ENCODE peak calls at places on chromosomes 4 and X, in nine cellular contexts. Q is endodermal cell, J is HFF-Myc, H is OCI-LY7, O is left ventricle myocardium inferior, U is bronchial epithelial cell, C is uterus, X is PC-3, T is H1. K is an unnamed sample.

GRCh38 chr4:140343303-140343702 is 30.1 kb upstream of the SCOC start:
- DNase-seq in Q (no peak), J (no peak), H (no peak), O (no peak), U (peak; percentile 61), C (no peak), X (peak; percentile 33), T (no peak), K (no peak)

GRCh38 chrX:104189862-104190261 is 23.6 kb downstream of the FAM199X start:
- DNase-seq in Q (no peak), J (no peak), H (no peak), O (no peak), U (peak; percentile 1), C (no peak), X (no peak), T (no peak), K (no peak)

GRCh38 chr4:16043820-16044554 is 39.8 kb downstream of the PROM1 start:
- DNase-seq in Q (no peak), J (no peak), H (no peak), O (no peak), U (no peak), C (peak; percentile 23), X (peak; percentile 22), T (no peak), K (no peak)

GRCh38 chr4:38371391-38371851 is 292.6 kb upstream of the KLF3 start:
- DNase-seq in Q (no peak), J (no peak), H (no peak), O (no peak), U (peak; percentile 25), C (no peak), X (peak; percentile 36), T (no peak), K (peak; percentile 54)

GRCh38 chr4:71049395-71049794 is 55.9 kb downstream of the DCK start:
- DNase-seq in Q (no peak), J (no peak), H (no peak), O (no peak), U (no peak), C (no peak), X (no peak), T (no peak), K (no peak)

GRCh38 chr4:17707671-17708070 is 73.8 kb downstream of the FAM184B start:
- DNase-seq in Q (no peak), J (no peak), H (no peak), O (no peak), U (no peak), C (no peak), X (peak; percentile 55), T (no peak), K (no peak)

GRCh38 chrX:69508610-69509009 is 4.5 kb downstream of the NALF2 start:
- DNase-seq in Q (peak; percentile 18), J (no peak), H (no peak), O (no peak), U (no peak), C (no peak), X (no peak), T (no peak), K (no peak)

GRCh38 chr4:16225139-16225538 is 1.1 kb downstream of the TAPT1 start:
- DNase-seq in Q (no peak), J (no peak), H (peak; percentile 65), O (no peak), U (peak; percentile 36), C (no peak), X (peak; percentile 10), T (no peak), K (no peak)

GRCh38 chr4:66071911-66072310 is 401.6 kb upstream of the EPHA5 start:
- DNase-seq in Q (no peak), J (no peak), H (no peak), O (no peak), U (no peak), C (no peak), X (no peak), T (no peak), K (peak; percentile 16)

GRCh38 chr4:122500852-122501501 is 44.5 kb upstream of the IL2 start:
- DNase-seq in Q (no peak), J (no peak), H (no peak), O (no peak), U (no peak), C (no peak), X (no peak), T (no peak), K (peak; percentile 31)

GRCh38 chrX:115362334-115363095 is 73.0 kb downstream of the LUZP4 start:
- DNase-seq in Q (peak; percentile 61), J (no peak), H (no peak), O (no peak), U (no peak), C (no peak), X (no peak), T (no peak), K (peak; percentile 81)

GRCh38 chr4:16772366-16772850 is 126.0 kb downstream of the LDB2 start:
- DNase-seq in Q (no peak), J (no peak), H (no peak), O (no peak), U (no peak), C (no peak), X (no peak), T (no peak), K (peak; percentile 36)

GRCh38 chrX:10156199-10157031 is at the start of gene CLCN4:
- DNase-seq in Q (peak; percentile 82), J (no peak), H (peak; percentile 65), O (peak; percentile 63), U (no peak), C (no peak), X (peak; percentile 74), T (no peak), K (peak; percentile 6)

GRCh38 chr4:23382880-23383279 is 507.0 kb downstream of the PPARGC1A start:
- DNase-seq in Q (no peak), J (no peak), H (no peak), O (no peak), U (peak; percentile 86), C (no peak), X (peak; percentile 23), T (no peak), K (no peak)

GRCh38 chr4:38461342-38461741 is 202.7 kb upstream of the KLF3 start:
- DNase-seq in Q (no peak), J (no peak), H (no peak), O (no peak), U (no peak), C (no peak), X (no peak), T (no peak), K (no peak)

GRCh38 chr4:128358231-128358902 is 70.8 kb upstream of the PGRMC2 start:
- DNase-seq in Q (no peak), J (peak; percentile 79), H (no peak), O (no peak), U (peak; percentile 52), C (no peak), X (no peak), T (no peak), K (no peak)

GRCh38 chrX:51891821-51892551 is 1.4 kb upstream of the MAGED1 start:
- DNase-seq in Q (peak; percentile 42), J (peak; percentile 53), H (peak; percentile 70), O (peak; percentile 17), U (peak; percentile 5), C (peak; percentile 58), X (no peak), T (no peak), K (peak; percentile 68)

GRCh38 chrX:129979207-129979920 is 3.1 kb upstream of the BCORL1 start:
- DNase-seq in Q (peak; percentile 60), J (no peak), H (no peak), O (no peak), U (no peak), C (peak; percentile 23), X (no peak), T (no peak), K (no peak)

GRCh38 chrX:53320543-53321215 is 39.3 kb upstream of the IQSEC2 start:
- DNase-seq in Q (peak; percentile 68), J (no peak), H (no peak), O (no peak), U (no peak), C (no peak), X (no peak), T (no peak), K (no peak)

GRCh38 chr4:78369691-78370090 is 181.9 kb upstream of the ANXA3 start:
- DNase-seq in Q (peak; percentile 72), J (no peak), H (no peak), O (no peak), U (peak; percentile 80), C (no peak), X (no peak), T (no peak), K (peak; percentile 63)

GRCh38 chr4:152573861-152574260 is 38.0 kb upstream of the FBXW7 start:
- DNase-seq in Q (no peak), J (no peak), H (no peak), O (no peak), U (peak; percentile 59), C (no peak), X (no peak), T (no peak), K (no peak)

GRCh38 chrX:155434906-155435743 is 23.3 kb downstream of the F8A3 start:
- DNase-seq in Q (no peak), J (no peak), H (no peak), O (peak; percentile 14), U (no peak), C (no peak), X (no peak), T (no peak), K (no peak)

GRCh38 chr4:53617101-53617680 is 25.9 kb upstream of the LNX1 start:
- DNase-seq in Q (no peak), J (no peak), H (no peak), O (no peak), U (no peak), C (no peak), X (no peak), T (no peak), K (no peak)

GRCh38 chr4:6308890-6309643 is 39.4 kb downstream of the WFS1 start:
- DNase-seq in Q (peak; percentile 92), J (no peak), H (no peak), O (no peak), U (no peak), C (no peak), X (no peak), T (no peak), K (no peak)
- TF ChIP-seq CTCF in Q (peak; percentile 46), J (no peak), H (no peak), O (peak; percentile 31), U (no peak), C (peak; percentile 13), X (no peak), T (no peak), K (peak; percentile 13)

GRCh38 chrX:12999422-12999821 is 24.5 kb downstream of the TMSB4X start:
- DNase-seq in Q (no peak), J (no peak), H (peak; percentile 62), O (no peak), U (no peak), C (no peak), X (no peak), T (no peak), K (no peak)
- H3K4me3 ChIP-seq in Q (no peak overlapping the region), J (no peak overlapping the region), H (peak overlapping the region; percentile 62), O (no peak overlapping the region), U (no peak overlapping the region), C (no peak overlapping the region), X (no peak overlapping the region), T (no peak overlapping the region), K (no peak overlapping the region)

GRCh38 chrX:101407748-101408529 is at the start of the genes GLA and HNRNPH2:
- DNase-seq in Q (peak; percentile 94), J (peak; percentile 97), H (peak; percentile 96), O (peak; percentile 88), U (peak; percentile 97), C (peak; percentile 95), X (peak; percentile 98), T (peak; percentile 77), K (peak; percentile 97)
- TF ChIP-seq CTCF in Q (no peak), J (no peak), H (no peak), O (peak; percentile 31), U (no peak), C (no peak), X (no peak), T (no peak), K (no peak)

GRCh38 chr4:55636622-55636999 is 513 bp upstream of the NMU start:
- DNase-seq in Q (peak; percentile 69), J (no peak), H (no peak), O (no peak), U (peak; percentile 8), C (no peak), X (no peak), T (no peak), K (no peak)
- H3K4me3 ChIP-seq in Q (peak overlapping the region; percentile 86), J (peak overlapping the region; percentile 4), H (no peak overlapping the region), O (peak overlapping the region; percentile 62), U (peak overlapping the region; percentile 52), C (peak overlapping the region; percentile 14), X (peak overlapping the region; percentile 69), T (peak overlapping the region; percentile 52), K (peak overlapping the region; percentile 41)